ENCODE peak calls at places on chromosomes 2 and 18, in five cellular contexts. One of them, this sample, is unnamed.

GRCh38 chr2:222518570-222519381 is 94.4 kb downstream of the SGPP2 start:
- DNase-seq in IMR-90: no peak
- DNase-seq in nephron progenitor cell: no peak
- DNase-seq in BJ: peak; percentile 10
- DNase-seq in CD4-positive, alpha-beta T cell: no peak
- DNase-seq in this sample: no peak

GRCh38 chr18:59455728-59456276 is 96.7 kb upstream of the LMAN1 start:
- DNase-seq in IMR-90: no peak
- DNase-seq in BJ: no peak
- DNase-seq in CD4-positive, alpha-beta T cell: no peak
- DNase-seq in nephron progenitor cell: no peak
- DNase-seq in this sample: no peak

GRCh38 chr18:36284671-36285295 is 12.7 kb upstream of the FHOD3 start:
- DNase-seq in CD4-positive, alpha-beta T cell: peak; percentile 31
- DNase-seq in BJ: no peak
- DNase-seq in nephron progenitor cell: peak; percentile 39
- DNase-seq in IMR-90: peak; percentile 74
- DNase-seq in this sample: no peak

GRCh38 chr2:156199588-156199987 is 132.9 kb downstream of the NR4A2 start:
- DNase-seq in BJ: no peak
- DNase-seq in CD4-positive, alpha-beta T cell: no peak
- DNase-seq in nephron progenitor cell: no peak
- DNase-seq in IMR-90: no peak
- DNase-seq in this sample: no peak

GRCh38 chr2:18546586-18546985 is 13.9 kb downstream of the RDH14 start:
- DNase-seq in CD4-positive, alpha-beta T cell: no peak
- DNase-seq in nephron progenitor cell: no peak
- DNase-seq in BJ: no peak
- DNase-seq in IMR-90: peak; percentile 19
- DNase-seq in this sample: no peak

GRCh38 chr18:4040391-4041172 is 414.5 kb downstream of the DLGAP1 start:
- DNase-seq in IMR-90: no peak
- DNase-seq in CD4-positive, alpha-beta T cell: no peak
- DNase-seq in BJ: no peak
- DNase-seq in nephron progenitor cell: no peak
- DNase-seq in this sample: no peak

GRCh38 chr2:240502059-240502429 is 55.7 kb downstream of the ANKMY1 start:
- DNase-seq in nephron progenitor cell: no peak
- DNase-seq in BJ: no peak
- DNase-seq in IMR-90: no peak
- DNase-seq in CD4-positive, alpha-beta T cell: no peak
- DNase-seq in this sample: peak; percentile 14

GRCh38 chr2:37191747-37192146 is 3.3 kb upstream of the SULT6B1 start:
- DNase-seq in nephron progenitor cell: no peak
- DNase-seq in IMR-90: no peak
- DNase-seq in BJ: no peak
- DNase-seq in CD4-positive, alpha-beta T cell: no peak
- DNase-seq in this sample: no peak

GRCh38 chr2:101988541-101988940 is 3.2 kb upstream of the IL1R2 start:
- DNase-seq in CD4-positive, alpha-beta T cell: no peak
- DNase-seq in BJ: no peak
- DNase-seq in IMR-90: no peak
- DNase-seq in nephron progenitor cell: no peak
- DNase-seq in this sample: no peak

GRCh38 chr2:210617732-210618330 is 61.4 kb downstream of the CPS1 start:
- DNase-seq in nephron progenitor cell: no peak
- DNase-seq in CD4-positive, alpha-beta T cell: no peak
- DNase-seq in IMR-90: peak; percentile 49
- DNase-seq in BJ: no peak
- DNase-seq in this sample: peak; percentile 12
- TF ChIP-seq CTCF in nephron progenitor cell: peak; percentile 58
- TF ChIP-seq CTCF in CD4-positive, alpha-beta T cell: peak; percentile 18
- TF ChIP-seq CTCF in IMR-90: peak; percentile 66
- TF ChIP-seq CTCF in BJ: peak; percentile 68
- TF ChIP-seq CTCF in this sample: peak; percentile 65

DNA sequence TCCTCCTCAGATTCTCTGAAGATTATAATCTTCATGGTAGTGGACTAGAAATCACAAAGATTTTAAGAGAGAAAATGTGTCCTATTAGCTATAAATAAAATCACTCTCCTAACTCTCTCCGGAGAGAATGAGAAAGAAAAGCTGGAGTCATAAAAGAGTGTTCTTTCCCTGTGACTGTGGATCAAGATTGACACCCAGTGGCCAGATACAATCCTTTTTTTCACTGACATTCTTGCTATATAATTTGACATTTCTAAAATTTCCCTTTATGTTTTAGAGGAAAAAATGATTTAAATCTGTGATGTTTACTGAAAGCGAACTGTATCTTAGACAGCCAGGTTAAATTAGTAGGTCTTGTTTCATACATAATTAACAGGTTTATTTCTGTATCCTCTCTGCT is 35.4 kb upstream of the LRP2 start:
- DNase-seq in nephron progenitor cell: no peak
- DNase-seq in CD4-positive, alpha-beta T cell: no peak
- DNase-seq in BJ: no peak
- DNase-seq in IMR-90: no peak
- DNase-seq in this sample: no peak
- TF ChIP-seq CTCF in nephron progenitor cell: peak; percentile 26
- TF ChIP-seq CTCF in CD4-positive, alpha-beta T cell: no peak
- TF ChIP-seq CTCF in BJ: no peak
- TF ChIP-seq CTCF in IMR-90: peak; percentile 6
- TF ChIP-seq CTCF in this sample: peak; percentile 55

GRCh38 chr2:27407798-27408491 is 1.4 kb downstream of the PPM1G start:
- DNase-seq in BJ: no peak
- DNase-seq in IMR-90: peak; percentile 73
- DNase-seq in nephron progenitor cell: peak; percentile 31
- DNase-seq in CD4-positive, alpha-beta T cell: no peak
- DNase-seq in this sample: no peak

GRCh38 chr2:27408601-27409320 is 630 bp downstream of the PPM1G start:
- DNase-seq in nephron progenitor cell: peak; percentile 60
- DNase-seq in IMR-90: no peak
- DNase-seq in BJ: no peak
- DNase-seq in CD4-positive, alpha-beta T cell: no peak
- DNase-seq in this sample: no peak

GRCh38 chr2:27412419-27413152 is 3.2 kb upstream of the PPM1G start:
- DNase-seq in CD4-positive, alpha-beta T cell: no peak
- DNase-seq in IMR-90: no peak
- DNase-seq in nephron progenitor cell: no peak
- DNase-seq in BJ: no peak
- DNase-seq in this sample: no peak

GRCh38 chr2:27409321-27410073 is at the start of gene PPM1G:
- DNase-seq in BJ: peak; percentile 60
- DNase-seq in IMR-90: peak; percentile 88
- DNase-seq in nephron progenitor cell: peak; percentile 97
- DNase-seq in CD4-positive, alpha-beta T cell: peak; percentile 93
- DNase-seq in this sample: peak; percentile 98
- TF ChIP-seq CTCF in BJ: no peak
- TF ChIP-seq CTCF in IMR-90: no peak
- TF ChIP-seq CTCF in nephron progenitor cell: no peak
- TF ChIP-seq CTCF in CD4-positive, alpha-beta T cell: no peak
- TF ChIP-seq CTCF in this sample: peak; percentile 19

GRCh38 chr2:64323192-64323591 is 130.8 kb upstream of the LGALSL start:
- DNase-seq in IMR-90: no peak
- DNase-seq in nephron progenitor cell: no peak
- DNase-seq in CD4-positive, alpha-beta T cell: no peak
- DNase-seq in BJ: no peak
- DNase-seq in this sample: no peak

GRCh38 chr2:64318476-64318748 is 135.6 kb upstream of the LGALSL start:
- DNase-seq in CD4-positive, alpha-beta T cell: no peak
- DNase-seq in BJ: no peak
- DNase-seq in nephron progenitor cell: no peak
- DNase-seq in IMR-90: no peak
- DNase-seq in this sample: no peak

GRCh38 chr2:64317712-64318475 is 136.1 kb upstream of the LGALSL start:
- DNase-seq in BJ: no peak
- DNase-seq in IMR-90: no peak
- DNase-seq in nephron progenitor cell: no peak
- DNase-seq in CD4-positive, alpha-beta T cell: no peak
- DNase-seq in this sample: no peak

GRCh38 chr2:64322433-64322832 is 131.5 kb upstream of the LGALSL start:
- DNase-seq in IMR-90: no peak
- DNase-seq in CD4-positive, alpha-beta T cell: no peak
- DNase-seq in BJ: no peak
- DNase-seq in nephron progenitor cell: no peak
- DNase-seq in this sample: no peak

DNA sequence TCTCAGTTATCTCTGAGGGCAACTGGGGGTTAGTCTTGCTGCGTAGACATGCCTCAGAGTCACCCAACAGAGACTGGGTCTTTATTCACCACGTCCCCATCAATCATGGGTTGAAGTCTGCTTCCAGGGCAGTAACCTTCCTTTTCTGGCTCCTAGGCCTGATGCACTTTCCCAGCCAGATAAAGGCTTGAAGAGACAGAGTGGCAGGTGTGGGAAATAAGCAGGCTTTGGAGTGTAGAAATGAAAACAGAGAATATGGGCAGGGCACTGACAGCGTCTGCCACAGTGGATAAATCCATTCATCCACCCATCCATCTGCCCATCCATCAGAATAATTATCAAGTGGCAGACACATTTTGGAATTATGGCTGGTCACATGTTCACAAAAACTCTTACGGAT is 134.0 kb upstream of the LGALSL start:
- DNase-seq in nephron progenitor cell: no peak
- DNase-seq in IMR-90: no peak
- DNase-seq in CD4-positive, alpha-beta T cell: no peak
- DNase-seq in BJ: no peak
- DNase-seq in this sample: no peak
- TF ChIP-seq CTCF in nephron progenitor cell: no peak
- TF ChIP-seq CTCF in IMR-90: no peak
- TF ChIP-seq CTCF in CD4-positive, alpha-beta T cell: no peak
- TF ChIP-seq CTCF in BJ: no peak
- TF ChIP-seq CTCF in this sample: no peak

DNA sequence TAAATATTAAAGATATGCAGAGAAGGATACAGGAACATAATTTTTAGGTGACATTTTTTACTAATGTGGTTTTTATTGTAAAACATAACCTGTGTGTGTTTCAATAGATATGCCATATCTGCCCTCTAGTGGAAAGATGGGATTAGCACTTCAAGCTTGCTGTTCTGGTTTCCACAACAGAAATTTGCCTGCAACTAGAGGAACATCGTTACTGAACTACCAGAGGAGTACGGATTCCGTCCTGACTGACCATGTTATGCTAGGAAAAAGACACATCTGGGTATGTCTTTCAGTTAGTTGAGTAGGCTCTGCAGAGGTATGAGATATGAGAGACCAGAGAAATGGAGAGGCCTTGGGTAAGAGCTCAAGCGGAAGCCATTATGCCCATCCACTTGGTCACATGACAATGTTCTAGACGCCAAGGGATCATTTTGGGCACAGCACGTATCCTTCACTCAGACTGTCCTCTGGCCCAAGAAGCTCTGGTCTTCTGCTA is 104.9 kb downstream of the MBD2 start:
- DNase-seq in BJ: no peak
- DNase-seq in CD4-positive, alpha-beta T cell: no peak
- DNase-seq in IMR-90: peak; percentile 59
- DNase-seq in nephron progenitor cell: peak; percentile 23
- DNase-seq in this sample: no peak
- TF ChIP-seq CTCF in BJ: peak; percentile 81
- TF ChIP-seq CTCF in CD4-positive, alpha-beta T cell: peak; percentile 75
- TF ChIP-seq CTCF in IMR-90: peak; percentile 73
- TF ChIP-seq CTCF in nephron progenitor cell: peak; percentile 83
- TF ChIP-seq CTCF in this sample: peak; percentile 86

GRCh38 chr2:8121826-8122505 is 559.9 kb upstream of the ID2 start:
- DNase-seq in BJ: peak; percentile 29
- DNase-seq in nephron progenitor cell: no peak
- DNase-seq in CD4-positive, alpha-beta T cell: no peak
- DNase-seq in IMR-90: peak; percentile 22
- DNase-seq in this sample: no peak

GRCh38 chr2:8122506-8122898 is 559.4 kb upstream of the ID2 start:
- DNase-seq in nephron progenitor cell: no peak
- DNase-seq in CD4-positive, alpha-beta T cell: no peak
- DNase-seq in IMR-90: no peak
- DNase-seq in BJ: no peak
- DNase-seq in this sample: no peak

GRCh38 chr2:8126783-8127182 is 555.1 kb upstream of the ID2 start:
- DNase-seq in CD4-positive, alpha-beta T cell: no peak
- DNase-seq in BJ: no peak
- DNase-seq in nephron progenitor cell: no peak
- DNase-seq in IMR-90: no peak
- DNase-seq in this sample: no peak

GRCh38 chr2:8123464-8123863 is 558.4 kb upstream of the ID2 start:
- DNase-seq in IMR-90: no peak
- DNase-seq in BJ: no peak
- DNase-seq in CD4-positive, alpha-beta T cell: no peak
- DNase-seq in nephron progenitor cell: no peak
- DNase-seq in this sample: no peak

DNA sequence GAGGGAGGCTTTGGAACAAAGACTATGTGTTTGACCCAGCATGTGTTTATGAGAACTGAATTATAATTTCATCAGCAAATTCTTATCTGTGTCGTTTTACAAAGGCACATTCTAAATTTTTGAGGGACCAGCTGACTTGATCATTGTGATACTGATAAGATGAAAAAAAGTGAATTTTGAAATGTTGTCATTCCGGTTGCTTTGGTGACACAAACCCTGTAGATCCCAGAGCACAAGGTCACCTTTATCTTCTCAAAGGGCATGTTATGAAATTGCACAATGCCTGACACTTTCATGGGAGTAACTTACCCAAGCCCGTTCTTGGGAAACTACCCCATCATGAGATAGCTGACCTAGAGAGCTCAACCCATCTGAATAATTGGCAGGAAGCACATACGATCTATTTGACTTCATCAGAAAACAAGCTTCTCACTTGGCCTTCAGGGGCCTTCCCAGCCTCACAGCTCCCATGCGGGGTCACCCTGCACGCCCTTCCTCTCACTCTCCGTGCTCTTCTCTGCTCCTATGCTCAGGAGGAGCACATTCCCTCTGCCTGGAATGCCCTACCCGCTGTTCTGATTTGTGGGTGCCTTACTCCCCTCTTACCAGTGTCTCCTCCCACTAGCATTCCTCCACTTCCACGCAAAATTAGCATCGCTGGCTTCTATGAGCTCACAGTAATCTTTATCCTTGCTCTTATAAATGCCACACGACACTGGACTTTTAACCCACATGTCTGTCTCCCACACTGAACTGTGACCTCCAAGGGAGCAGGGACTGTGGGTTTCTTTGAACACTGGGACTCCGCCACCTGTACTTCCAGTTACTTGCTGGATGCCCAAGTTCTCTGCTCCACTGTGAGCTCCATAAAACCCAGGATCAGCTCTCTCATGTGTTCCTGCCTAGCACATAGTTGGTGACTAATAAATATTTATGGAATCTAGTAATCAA is 555.8 kb upstream of the ID2 start:
- DNase-seq in BJ: no peak
- DNase-seq in nephron progenitor cell: no peak
- DNase-seq in IMR-90: peak; percentile 21
- DNase-seq in CD4-positive, alpha-beta T cell: no peak
- DNase-seq in this sample: no peak
- TF ChIP-seq CTCF in BJ: no peak
- TF ChIP-seq CTCF in nephron progenitor cell: no peak
- TF ChIP-seq CTCF in IMR-90: no peak
- TF ChIP-seq CTCF in CD4-positive, alpha-beta T cell: no peak
- TF ChIP-seq CTCF in this sample: no peak